ENCODE peak calls at places on chromosomes 11 and 22, in eight cellular contexts. K is omental fat pad, N is H9, G is pancreas, W is GM12865, O is fibroblast of mammary gland, E is nephron progenitor cell, F is HL-60. Z is an unnamed sample.

GRCh38 chr11:77191823-77192495 is 63.9 kb downstream of the MYO7A start:
- DNase-seq in W (peak; percentile 79), F (no peak), G (peak; percentile 93), O (peak; percentile 54), N (peak; percentile 97), K (no peak), E (peak; percentile 82), Z (peak; percentile 68)

GRCh38 chr11:20459865-20460264 is 72.3 kb downstream of the PRMT3 start:
- DNase-seq in N (no peak), O (no peak), K (no peak), W (no peak), E (no peak), G (no peak), F (no peak), Z (no peak)

GRCh38 chr11:122685041-122685440 is 29.5 kb downstream of the UBASH3B start:
- DNase-seq in G (no peak), N (no peak), O (no peak), W (no peak), E (no peak), K (no peak), F (no peak), Z (no peak)

GRCh38 chr22:36964110-36964509 is 50.7 kb downstream of the CSF2RB start:
- DNase-seq in G (no peak), F (no peak), O (no peak), K (no peak), E (no peak), N (no peak), W (no peak), Z (no peak)

GRCh38 chr22:38830026-38830844 is 13.6 kb downstream of the NPTXR start:
- DNase-seq in O (no peak), E (no peak), G (no peak), K (no peak), F (no peak), W (no peak), N (no peak), Z (no peak)

GRCh38 chr22:48567213-48567975 is 1260.3 kb downstream of the BRD1 start:
- DNase-seq in F (no peak), E (no peak), G (no peak), K (no peak), W (no peak), O (no peak), N (no peak), Z (no peak)

GRCh38 chr11:79440451-79441158 is at the start of gene TENM4:
- DNase-seq in O (peak; percentile 85), F (peak; percentile 7), K (peak; percentile 24), N (peak; percentile 45), W (peak; percentile 14), G (peak; percentile 23), E (peak; percentile 78), Z (peak; percentile 65)

GRCh38 chr22:41779889-41780505 is 20.5 kb upstream of the CCDC134 start:
- DNase-seq in O (no peak), K (no peak), E (no peak), N (no peak), G (no peak), F (no peak), W (no peak), Z (no peak)

GRCh38 chr11:90698238-90698637 is 475.4 kb upstream of the CHORDC1 start:
- DNase-seq in F (no peak), N (no peak), K (no peak), O (no peak), G (no peak), E (no peak), W (no peak), Z (no peak)

GRCh38 chr11:78030429-78031325 is 7.6 kb upstream of the KCTD14 start:
- DNase-seq in N (no peak), E (no peak), K (no peak), G (peak; percentile 82), F (no peak), O (no peak), W (no peak), Z (no peak)

GRCh38 chr11:76174330-76174729 is 32.0 kb downstream of the WNT11 start:
- DNase-seq in K (no peak), O (no peak), N (no peak), W (no peak), G (no peak), E (no peak), F (no peak), Z (no peak)

GRCh38 chr11:64057890-64058289 is 22.2 kb downstream of the FLRT1 start:
- DNase-seq in G (no peak), F (no peak), W (no peak), O (no peak), N (no peak), E (no peak), K (no peak), Z (no peak)

GRCh38 chr11:975824-976223 is 50.2 kb downstream of the AP2A2 start:
- DNase-seq in K (no peak), O (peak; percentile 39), E (peak; percentile 44), G (no peak), W (no peak), N (peak; percentile 76), F (no peak), Z (peak; percentile 24)
- TF ChIP-seq CTCF in K (no peak), O (peak; percentile 15), E (no peak), G (no peak), W (no peak), N (peak; percentile 63), F (no peak), Z (peak; percentile 43)

GRCh38 chr11:61955416-61956135 is 5.4 kb downstream of the BEST1 start:
- DNase-seq in W (no peak), O (no peak), E (peak; percentile 47), F (no peak), K (no peak), G (peak; percentile 23), N (peak; percentile 95), Z (no peak)

GRCh38 chr11:61955031-61955415 is 4.9 kb downstream of the BEST1 start:
- DNase-seq in G (peak; percentile 28), K (no peak), W (no peak), O (peak; percentile 91), E (peak; percentile 52), F (peak; percentile 90), N (peak; percentile 80), Z (no peak)

GRCh38 chr11:61952882-61953281 is 2.7 kb downstream of the BEST1 start:
- DNase-seq in E (no peak), N (no peak), O (no peak), F (no peak), W (no peak), G (no peak), K (no peak), Z (no peak)

GRCh38 chr11:61956191-61957027 is 6.3 kb downstream of the BEST1 start:
- DNase-seq in O (no peak), E (no peak), W (no peak), K (no peak), N (no peak), G (peak; percentile 10), F (no peak), Z (no peak)

DNA sequence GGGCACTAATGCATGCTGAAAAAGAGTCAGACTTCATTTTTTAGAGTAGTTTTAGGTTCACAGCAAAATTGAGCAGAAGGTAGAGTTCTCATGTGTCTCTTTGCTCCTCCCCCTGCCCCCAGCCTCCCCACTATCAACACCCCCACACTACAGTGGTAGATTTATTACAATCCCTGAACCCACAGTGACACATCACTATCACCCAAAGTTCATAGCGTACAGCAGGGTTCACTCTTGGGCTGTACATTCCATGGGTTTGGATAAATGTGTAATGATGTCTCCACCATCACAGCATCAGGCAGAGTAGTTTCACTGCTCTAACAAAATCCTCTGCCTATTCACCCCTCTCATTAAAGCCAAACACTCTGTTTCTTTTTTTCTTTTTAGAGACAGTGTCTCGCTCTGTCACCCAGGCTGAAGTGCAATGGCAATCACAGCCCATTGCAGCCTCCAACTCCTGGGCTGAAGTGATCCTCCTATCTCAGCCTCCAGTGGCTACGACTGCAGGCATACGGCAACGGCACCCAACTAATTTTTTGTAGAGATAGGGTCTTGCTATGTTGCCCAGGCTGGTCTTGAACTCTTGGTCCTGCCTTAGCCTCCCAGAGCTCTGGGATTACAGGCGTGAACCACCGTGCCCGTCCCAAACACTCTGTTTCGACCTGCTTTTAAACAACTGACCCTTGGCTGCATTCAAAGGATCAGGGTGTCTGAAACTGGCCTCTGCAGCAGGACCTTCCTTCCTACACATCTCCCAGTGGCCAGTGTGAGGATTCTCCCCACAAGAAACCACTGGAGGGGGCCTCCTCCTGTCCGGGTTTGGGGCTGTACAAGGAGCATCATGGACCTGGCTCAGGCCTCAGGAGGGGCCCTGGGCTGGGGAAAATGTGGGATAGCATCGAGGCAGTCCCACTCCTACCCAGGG is 4.2 kb downstream of the BEST1 start:
- DNase-seq in F (no peak), K (no peak), W (no peak), O (peak; percentile 76), E (no peak), G (no peak), N (no peak), Z (no peak)
- TF ChIP-seq CTCF in F (no peak), K (no peak), W (no peak), O (no peak), E (no peak), G (no peak), N (no peak), Z (no peak)

DNA sequence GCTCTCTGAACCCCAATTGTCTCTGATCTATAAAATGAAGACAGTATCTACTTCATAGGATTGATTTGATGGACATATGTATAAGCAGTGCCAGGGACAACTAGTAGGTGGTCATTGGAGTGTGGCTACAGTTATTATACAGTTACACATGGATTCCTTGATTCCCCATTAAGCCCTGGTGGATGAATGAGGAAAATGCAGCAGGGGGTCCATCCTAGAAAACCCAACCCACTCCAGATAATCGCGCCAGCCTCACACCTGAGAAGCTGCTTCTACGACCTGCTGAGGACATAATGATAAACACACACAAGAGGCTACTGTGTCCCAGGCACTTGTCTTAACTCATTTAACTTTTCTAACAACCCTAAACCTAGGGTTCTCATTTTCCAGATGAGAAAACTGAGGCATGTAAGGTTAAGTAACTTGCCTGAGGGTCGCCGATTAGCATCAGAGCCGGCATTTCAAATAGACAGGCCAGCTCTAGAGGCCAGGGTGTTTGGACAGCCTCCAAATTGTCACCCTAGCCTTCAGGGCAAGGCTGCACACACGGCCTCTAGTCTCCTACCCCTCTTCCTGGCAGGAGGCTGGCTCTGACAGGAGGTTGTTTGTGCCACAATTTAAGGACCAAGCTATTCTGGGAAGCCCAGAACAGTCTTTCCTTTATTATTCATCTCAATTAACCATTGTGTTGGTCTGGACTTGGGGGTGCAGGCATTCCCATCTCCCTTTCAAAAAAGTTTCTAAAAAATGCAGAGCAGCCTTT is 3.8 kb upstream of the C11orf91 start:
- DNase-seq in N (no peak), O (no peak), W (no peak), G (no peak), K (no peak), E (no peak), F (no peak), Z (no peak)
- TF ChIP-seq CTCF in N (peak; percentile 19), O (peak; percentile 23), W (no peak), G (no peak), K (no peak), E (no peak), F (no peak), Z (peak; percentile 22)

DNA sequence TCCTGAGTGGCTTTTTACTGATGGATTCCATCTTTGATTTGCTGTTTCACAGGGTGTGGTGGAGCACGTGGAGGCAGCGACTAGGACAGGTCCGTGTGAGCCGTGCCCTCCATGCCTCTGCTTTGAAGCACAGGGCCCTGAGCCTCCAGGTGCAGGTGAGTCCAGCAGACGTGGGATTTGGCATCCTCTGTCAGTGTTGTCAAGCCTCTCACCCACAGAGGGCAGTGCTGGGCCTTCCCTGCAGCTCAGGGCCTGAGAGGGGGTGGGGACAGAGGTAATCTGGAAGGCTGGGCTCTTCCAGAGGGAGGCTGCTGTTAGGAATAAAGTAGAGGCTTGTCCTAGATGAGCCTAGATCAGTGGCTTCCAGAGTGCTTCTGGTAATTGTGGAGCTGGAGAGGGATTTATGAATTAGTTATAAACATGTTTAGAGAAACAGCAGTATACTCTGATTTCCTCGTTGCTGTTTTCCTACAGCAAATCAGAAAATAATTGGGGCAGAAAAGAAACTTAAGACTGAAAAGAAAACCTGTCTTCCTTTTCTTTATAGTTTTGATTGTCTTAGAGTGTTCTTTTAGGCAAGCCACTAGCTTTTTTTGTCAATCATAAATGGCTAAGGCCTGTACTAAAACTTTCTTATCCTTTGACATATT is 65.0 kb downstream of the SFI1 start:
- DNase-seq in W (peak; percentile 71), K (peak; percentile 34), O (peak; percentile 77), F (peak; percentile 26), N (peak; percentile 94), E (peak; percentile 79), G (peak; percentile 83), Z (peak; percentile 54)
- TF ChIP-seq CTCF in W (peak; percentile 77), K (peak; percentile 52), O (peak; percentile 92), F (peak; percentile 68), N (peak; percentile 89), E (peak; percentile 75), G (peak; percentile 65), Z (peak; percentile 77)